ENCODE peak calls at places on chromosomes 2 and 18, in eight cellular contexts. One of them, this sample, is unnamed.

GRCh38 chr2:237438082-237438925 is 24.3 kb upstream of the COL6A3 start:
- DNase-seq in astrocyte of the spinal cord: no peak
- DNase-seq in endothelial cell of umbilical vein: no peak
- DNase-seq in heart right ventricle: no peak
- DNase-seq in foreskin fibroblast: no peak
- DNase-seq in coronary artery: no peak
- DNase-seq in H1: no peak
- DNase-seq in stomach: peak; percentile 79
- DNase-seq in this sample: peak; percentile 55

GRCh38 chr2:37645363-37645762 is 26.1 kb downstream of the CDC42EP3 start:
- DNase-seq in astrocyte of the spinal cord: peak; percentile 68
- DNase-seq in endothelial cell of umbilical vein: peak; percentile 76
- DNase-seq in heart right ventricle: no peak
- DNase-seq in foreskin fibroblast: peak; percentile 70
- DNase-seq in coronary artery: no peak
- DNase-seq in H1: no peak
- DNase-seq in stomach: no peak
- DNase-seq in this sample: peak; percentile 62

GRCh38 chr2:69642709-69643601 is 584 bp downstream of the AAK1 start:
- DNase-seq in astrocyte of the spinal cord: peak; percentile 82
- DNase-seq in endothelial cell of umbilical vein: peak; percentile 82
- DNase-seq in heart right ventricle: peak; percentile 48
- DNase-seq in foreskin fibroblast: peak; percentile 80
- DNase-seq in coronary artery: no peak
- DNase-seq in H1: no peak
- DNase-seq in stomach: no peak
- DNase-seq in this sample: peak; percentile 77

GRCh38 chr18:27033722-27034121 is 151.4 kb downstream of the CHST9 start:
- DNase-seq in astrocyte of the spinal cord: no peak
- DNase-seq in endothelial cell of umbilical vein: no peak
- DNase-seq in heart right ventricle: no peak
- DNase-seq in foreskin fibroblast: no peak
- DNase-seq in coronary artery: no peak
- DNase-seq in H1: no peak
- DNase-seq in stomach: no peak
- DNase-seq in this sample: no peak

GRCh38 chr2:155100261-155100660 is 401.8 kb downstream of the KCNJ3 start:
- DNase-seq in astrocyte of the spinal cord: no peak
- DNase-seq in endothelial cell of umbilical vein: no peak
- DNase-seq in heart right ventricle: no peak
- DNase-seq in foreskin fibroblast: no peak
- DNase-seq in coronary artery: no peak
- DNase-seq in H1: no peak
- DNase-seq in stomach: no peak
- DNase-seq in this sample: peak; percentile 36

GRCh38 chr2:74957886-74958276 is 562 bp upstream of the POLE4 start:
- DNase-seq in astrocyte of the spinal cord: no peak
- DNase-seq in endothelial cell of umbilical vein: no peak
- DNase-seq in heart right ventricle: no peak
- DNase-seq in foreskin fibroblast: no peak
- DNase-seq in coronary artery: no peak
- DNase-seq in H1: no peak
- DNase-seq in stomach: no peak
- DNase-seq in this sample: no peak

GRCh38 chr2:240648650-240649275 is 23.5 kb downstream of the GPR35 start:
- DNase-seq in astrocyte of the spinal cord: no peak
- DNase-seq in endothelial cell of umbilical vein: no peak
- DNase-seq in heart right ventricle: no peak
- DNase-seq in foreskin fibroblast: no peak
- DNase-seq in coronary artery: peak; percentile 64
- DNase-seq in H1: no peak
- DNase-seq in stomach: no peak
- DNase-seq in this sample: no peak

GRCh38 chr2:42089340-42089925 is 41.6 kb downstream of the PKDCC start:
- DNase-seq in astrocyte of the spinal cord: peak; percentile 59
- DNase-seq in endothelial cell of umbilical vein: peak; percentile 32
- DNase-seq in heart right ventricle: peak; percentile 51
- DNase-seq in foreskin fibroblast: no peak
- DNase-seq in coronary artery: no peak
- DNase-seq in H1: peak; percentile 54
- DNase-seq in stomach: peak; percentile 60
- DNase-seq in this sample: peak; percentile 79

GRCh38 chr18:22044474-22045220 is 124.7 kb upstream of the GATA6 start:
- DNase-seq in astrocyte of the spinal cord: no peak
- DNase-seq in endothelial cell of umbilical vein: no peak
- DNase-seq in heart right ventricle: no peak
- DNase-seq in foreskin fibroblast: no peak
- DNase-seq in coronary artery: no peak
- DNase-seq in H1: no peak
- DNase-seq in stomach: peak; percentile 89
- DNase-seq in this sample: peak; percentile 6

GRCh38 chr2:38159171-38159570 is 83.2 kb upstream of the CYP1B1 start:
- DNase-seq in astrocyte of the spinal cord: peak; percentile 39
- DNase-seq in endothelial cell of umbilical vein: no peak
- DNase-seq in heart right ventricle: no peak
- DNase-seq in foreskin fibroblast: no peak
- DNase-seq in coronary artery: no peak
- DNase-seq in H1: no peak
- DNase-seq in stomach: no peak
- DNase-seq in this sample: no peak

GRCh38 chr2:223034241-223034933 is 17.6 kb upstream of the KCNE4 start:
- DNase-seq in astrocyte of the spinal cord: no peak
- DNase-seq in endothelial cell of umbilical vein: no peak
- DNase-seq in heart right ventricle: no peak
- DNase-seq in foreskin fibroblast: no peak
- DNase-seq in coronary artery: no peak
- DNase-seq in H1: no peak
- DNase-seq in stomach: no peak
- DNase-seq in this sample: no peak

GRCh38 chr2:120972286-120972685 is 236.6 kb downstream of the GLI2 start:
- DNase-seq in astrocyte of the spinal cord: no peak
- DNase-seq in endothelial cell of umbilical vein: no peak
- DNase-seq in heart right ventricle: no peak
- DNase-seq in foreskin fibroblast: no peak
- DNase-seq in coronary artery: no peak
- DNase-seq in H1: no peak
- DNase-seq in stomach: no peak
- DNase-seq in this sample: no peak

GRCh38 chr2:176132397-176133086 is 3.0 kb downstream of the HOXD8 start:
- DNase-seq in astrocyte of the spinal cord: peak; percentile 60
- DNase-seq in endothelial cell of umbilical vein: peak; percentile 86
- DNase-seq in heart right ventricle: no peak
- DNase-seq in foreskin fibroblast: no peak
- DNase-seq in coronary artery: no peak
- DNase-seq in H1: no peak
- DNase-seq in stomach: no peak
- DNase-seq in this sample: no peak

GRCh38 chr18:37294951-37295350 is 270.6 kb downstream of the CELF4 start:
- DNase-seq in astrocyte of the spinal cord: no peak
- DNase-seq in endothelial cell of umbilical vein: peak; percentile 5
- DNase-seq in heart right ventricle: no peak
- DNase-seq in foreskin fibroblast: no peak
- DNase-seq in coronary artery: no peak
- DNase-seq in H1: peak; percentile 46
- DNase-seq in stomach: no peak
- DNase-seq in this sample: peak; percentile 20
- TF ChIP-seq CTCF in astrocyte of the spinal cord: peak; percentile 41
- TF ChIP-seq CTCF in endothelial cell of umbilical vein: peak; percentile 49
- TF ChIP-seq CTCF in heart right ventricle: no peak
- TF ChIP-seq CTCF in foreskin fibroblast: peak; percentile 26
- TF ChIP-seq CTCF in coronary artery: no peak
- TF ChIP-seq CTCF in H1: peak; percentile 87
- TF ChIP-seq CTCF in stomach: no peak
- TF ChIP-seq CTCF in this sample: peak; percentile 29

GRCh38 chr2:148814853-148815419 is 60.1 kb upstream of the KIF5C start:
- DNase-seq in astrocyte of the spinal cord: peak; percentile 20
- DNase-seq in endothelial cell of umbilical vein: no peak
- DNase-seq in heart right ventricle: no peak
- DNase-seq in foreskin fibroblast: no peak
- DNase-seq in coronary artery: no peak
- DNase-seq in H1: no peak
- DNase-seq in stomach: peak; percentile 33
- DNase-seq in this sample: peak; percentile 10
- H3K4me3 ChIP-seq in astrocyte of the spinal cord: no peak overlapping the region
- H3K4me3 ChIP-seq in endothelial cell of umbilical vein: no peak overlapping the region
- H3K4me3 ChIP-seq in heart right ventricle: no peak overlapping the region
- H3K4me3 ChIP-seq in foreskin fibroblast: no peak overlapping the region
- H3K4me3 ChIP-seq in coronary artery: peak overlapping the region; percentile 42
- H3K4me3 ChIP-seq in H1: no peak overlapping the region
- H3K4me3 ChIP-seq in stomach: peak overlapping the region; percentile 22
- H3K4me3 ChIP-seq in this sample: no peak overlapping the region

GRCh38 chr2:201244829-201245228 is 15.5 kb upstream of the CASP8 start:
- DNase-seq in astrocyte of the spinal cord: no peak
- DNase-seq in endothelial cell of umbilical vein: no peak
- DNase-seq in heart right ventricle: no peak
- DNase-seq in foreskin fibroblast: no peak
- DNase-seq in coronary artery: no peak
- DNase-seq in H1: no peak
- DNase-seq in stomach: no peak
- DNase-seq in this sample: no peak
- TF ChIP-seq CTCF in astrocyte of the spinal cord: no peak
- TF ChIP-seq CTCF in endothelial cell of umbilical vein: no peak
- TF ChIP-seq CTCF in heart right ventricle: no peak
- TF ChIP-seq CTCF in foreskin fibroblast: no peak
- TF ChIP-seq CTCF in coronary artery: no peak
- TF ChIP-seq CTCF in H1: no peak
- TF ChIP-seq CTCF in stomach: no peak
- TF ChIP-seq CTCF in this sample: no peak

GRCh38 chr2:150621800-150622199 is 134.3 kb upstream of the RND3 start:
- DNase-seq in astrocyte of the spinal cord: peak; percentile 78
- DNase-seq in endothelial cell of umbilical vein: peak; percentile 86
- DNase-seq in heart right ventricle: no peak
- DNase-seq in foreskin fibroblast: peak; percentile 88
- DNase-seq in coronary artery: no peak
- DNase-seq in H1: no peak
- DNase-seq in stomach: no peak
- DNase-seq in this sample: peak; percentile 93
- H3K4me3 ChIP-seq in astrocyte of the spinal cord: no peak overlapping the region
- H3K4me3 ChIP-seq in endothelial cell of umbilical vein: no peak overlapping the region
- H3K4me3 ChIP-seq in heart right ventricle: no peak overlapping the region
- H3K4me3 ChIP-seq in foreskin fibroblast: no peak overlapping the region
- H3K4me3 ChIP-seq in coronary artery: no peak overlapping the region
- H3K4me3 ChIP-seq in H1: no peak overlapping the region
- H3K4me3 ChIP-seq in stomach: no peak overlapping the region
- H3K4me3 ChIP-seq in this sample: no peak overlapping the region

DNA sequence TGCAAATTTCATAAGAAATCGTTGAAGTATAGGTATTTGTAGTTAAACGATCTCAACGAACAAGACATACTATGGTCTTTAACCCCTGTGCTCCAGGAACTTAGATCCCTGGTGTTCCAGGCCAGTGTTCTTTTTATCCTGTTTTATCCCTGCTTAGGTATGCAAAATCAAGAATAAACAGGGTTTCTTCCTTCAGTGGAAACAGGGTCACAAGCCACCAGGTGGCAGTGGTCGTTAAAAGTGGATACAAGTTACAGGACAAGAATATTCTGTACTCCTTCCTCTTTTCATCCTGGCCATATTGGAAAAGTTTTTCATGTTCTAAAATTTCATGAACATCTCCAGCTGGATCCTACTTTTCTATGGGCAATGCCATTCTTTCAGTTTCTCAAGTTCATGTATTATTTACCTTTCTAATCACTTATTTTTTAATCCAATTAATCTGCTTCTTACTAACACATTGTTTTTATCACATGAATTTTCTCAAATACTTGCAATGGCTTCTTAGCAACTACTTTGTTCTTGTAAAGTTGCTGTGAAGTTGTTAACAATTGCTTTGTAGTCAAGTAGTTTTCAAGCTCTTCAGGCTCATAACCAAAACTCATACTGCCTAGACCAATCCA is 16.4 kb upstream of the HNMT start:
- DNase-seq in astrocyte of the spinal cord: peak; percentile 81
- DNase-seq in endothelial cell of umbilical vein: peak; percentile 82
- DNase-seq in heart right ventricle: peak; percentile 66
- DNase-seq in foreskin fibroblast: peak; percentile 54
- DNase-seq in coronary artery: no peak
- DNase-seq in H1: no peak
- DNase-seq in stomach: peak; percentile 78
- DNase-seq in this sample: peak; percentile 77
- TF ChIP-seq CTCF in astrocyte of the spinal cord: peak; percentile 70
- TF ChIP-seq CTCF in endothelial cell of umbilical vein: peak; percentile 45
- TF ChIP-seq CTCF in heart right ventricle: peak; percentile 79
- TF ChIP-seq CTCF in foreskin fibroblast: peak; percentile 65
- TF ChIP-seq CTCF in coronary artery: peak; percentile 55
- TF ChIP-seq CTCF in H1: peak; percentile 68
- TF ChIP-seq CTCF in stomach: no peak
- TF ChIP-seq CTCF in this sample: peak; percentile 72